ENCODE peak calls at places on chromosomes 16 and 17, in ten cellular contexts. T is esophagus squamous epithelium, B is uterus, A is transverse colon, H is spleen, E is breast epithelium, W is A549, I is Peyer's patch, C is ovary, M is IMR-90. F is an unnamed sample.

GRCh38 chr16:10668322-10669045 is 26.2 kb downstream of the TEKT5 start:
- DNase-seq in A (no peak), E (no peak), W (peak), I (no peak), M (peak), T (no peak), B (no peak), C (no peak), H (no peak), F (no peak)

GRCh38 chr16:14194706-14195105 is 123.6 kb downstream of the MRTFB start:
- DNase-seq in I (no peak), E (no peak), T (no peak), M (no peak), A (no peak), H (no peak), C (no peak), W (no peak), B (no peak), F (no peak)

GRCh38 chr16:28990375-28991040 is 5.7 kb downstream of the LAT start:
- DNase-seq in I (no peak), T (no peak), H (no peak), M (no peak), A (no peak), B (no peak), C (no peak), W (no peak), E (no peak), F (no peak)

GRCh38 chr16:49588729-49589384 is 215.3 kb downstream of the C16orf78 start:
- DNase-seq in T (no peak), I (no peak), C (peak), M (peak), H (peak), B (no peak), A (no peak), W (no peak), E (no peak), F (no peak)

GRCh38 chr16:67177743-67178699 is 5.7 kb downstream of the MATCAP1 start:
- DNase-seq in M (peak), H (peak), A (peak), I (peak), C (peak), T (no peak), W (peak), E (peak), B (peak), F (peak)

GRCh38 chr17:72474740-72475477 is 354.1 kb downstream of the SOX9 start:
- DNase-seq in T (no peak), B (no peak), E (no peak), I (peak), W (no peak), M (no peak), C (no peak), H (peak), A (peak), F (no peak)

GRCh38 chr17:35167666-35168065 is 20.0 kb downstream of the UNC45B start:
- DNase-seq in C (no peak), B (no peak), I (no peak), H (no peak), M (peak), T (no peak), W (no peak), E (no peak), A (no peak), F (no peak)

GRCh38 chr17:82604532-82604931 is 43.7 kb downstream of the WDR45B start:
- DNase-seq in M (no peak), B (no peak), C (no peak), I (no peak), H (no peak), A (no peak), W (no peak), E (no peak), T (no peak), F (no peak)

GRCh38 chr16:70476272-70477020 is 22.1 kb downstream of the FCSK start:
- DNase-seq in W (no peak), E (no peak), A (no peak), M (peak), H (no peak), T (no peak), I (no peak), B (no peak), C (no peak), F (no peak)

GRCh38 chr16:47366228-47366627 is 94.6 kb downstream of the ITFG1 start:
- DNase-seq in C (no peak), A (no peak), T (no peak), M (no peak), E (no peak), W (no peak), I (no peak), H (no peak), B (no peak), F (no peak)

GRCh38 chr16:64962786-64963185 is 159.1 kb downstream of the CDH11 start:
- DNase-seq in M (no peak), A (no peak), H (no peak), I (no peak), B (no peak), C (no peak), E (no peak), T (no peak), W (no peak), F (no peak)

GRCh38 chr16:87226926-87227650 is 90.1 kb downstream of the C16orf95 start:
- DNase-seq in M (peak), H (no peak), B (no peak), A (no peak), C (no peak), T (no peak), I (no peak), W (no peak), E (no peak), F (peak)

GRCh38 chr17:77869665-77870132 is 88.8 kb upstream of the TNRC6C start:
- DNase-seq in W (no peak), H (peak), E (no peak), T (no peak), A (peak), M (no peak), B (no peak), C (no peak), I (peak), F (no peak)

GRCh38 chr17:263773-264172 is 82.3 kb upstream of the DOC2B start:
- DNase-seq in T (no peak), M (no peak), C (peak), W (no peak), H (peak), I (peak), A (no peak), B (peak), E (peak), F (peak)

GRCh38 chr17:56593741-56594527 is 435 bp downstream of the NOG start:
- DNase-seq in T (no peak), I (peak), B (peak), W (peak), A (peak), C (peak), M (peak), H (peak), E (peak), F (peak)
- H3K4me3 ChIP-seq in T (peak), I (peak), B (peak), W (peak), A (peak), C (peak), M (peak), H (peak), E (peak), F (peak)

GRCh38 chr16:55257971-55258613 is 65.9 kb upstream of the IRX6 start:
- DNase-seq in B (no peak), T (no peak), W (no peak), C (no peak), I (peak), A (peak), H (peak), E (peak), M (peak), F (peak)
- TF ChIP-seq CTCF in B (no peak), T (peak), W (peak), C (no peak), I (peak), A (peak), H (peak), E (peak), M (peak), F (peak)

GRCh38 chr17:8189711-8190477 is at the start of gene BORCS6:
- DNase-seq in A (peak), B (peak), H (peak), W (peak), T (peak), C (peak), M (peak), I (peak), E (peak), F (peak)
- TF ChIP-seq POLR2A in A (peak), B (peak), H (peak), W (peak), T (peak), C (peak), M (peak), I (peak), E (peak), F (peak)

GRCh38 chr16:51149721-51150158 is 1.3 kb downstream of the SALL1 start:
- DNase-seq in A (no peak), C (no peak), I (no peak), B (no peak), M (no peak), T (no peak), E (no peak), H (no peak), W (no peak), F (no peak)
- H3K4me3 ChIP-seq in A (peak), C (peak), I (peak), B (peak), M (peak), T (peak), E (peak), H (no peak), W (no peak), F (peak)

DNA sequence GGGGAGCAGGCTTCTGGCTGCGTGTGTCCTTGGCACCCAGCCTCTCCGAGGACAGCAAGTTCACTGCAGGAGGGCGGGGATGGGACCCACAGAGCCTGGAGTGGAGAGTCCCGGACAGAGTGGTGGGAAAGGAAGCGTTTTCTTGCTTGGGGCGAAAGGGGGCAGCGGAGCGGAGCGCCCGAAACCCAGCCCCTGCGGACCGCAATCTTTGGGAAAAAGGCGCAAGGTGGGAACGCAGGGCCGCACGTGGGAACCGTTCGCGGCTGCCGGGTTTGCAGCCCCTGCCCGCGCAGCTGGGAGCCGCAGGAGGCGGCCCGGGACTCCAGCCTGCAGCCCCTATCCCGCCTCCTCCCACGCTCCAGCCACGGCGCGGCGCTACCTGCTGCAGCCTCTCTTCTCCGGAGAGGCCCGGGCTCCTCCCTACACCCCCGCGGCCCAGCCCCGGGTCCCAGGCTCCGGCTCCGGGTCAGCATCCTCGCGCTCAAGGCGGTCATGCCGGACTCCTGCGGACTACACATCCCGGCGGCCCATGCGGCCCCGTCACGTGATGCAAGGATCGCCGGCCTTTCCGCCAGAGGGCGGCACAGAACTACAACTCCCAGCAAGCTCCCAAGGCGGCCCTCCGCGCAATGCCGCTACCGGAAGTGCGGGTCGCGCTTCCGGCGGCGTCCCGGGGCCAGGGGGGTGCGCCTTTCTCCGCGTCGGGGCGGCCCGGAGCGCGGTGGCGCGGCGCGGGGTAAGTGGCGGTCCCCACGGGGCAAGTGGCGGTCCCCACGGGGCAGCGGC is at the start of the genes NTHL1 and TSC2:
- DNase-seq in W (peak), M (peak), B (peak), T (peak), A (peak), I (peak), C (peak), E (peak), H (peak), F (peak)
- TF ChIP-seq CTCF in W (peak), M (peak), B (peak), T (peak), A (peak), I (peak), C (peak), E (peak), H (peak), F (peak)

DNA sequence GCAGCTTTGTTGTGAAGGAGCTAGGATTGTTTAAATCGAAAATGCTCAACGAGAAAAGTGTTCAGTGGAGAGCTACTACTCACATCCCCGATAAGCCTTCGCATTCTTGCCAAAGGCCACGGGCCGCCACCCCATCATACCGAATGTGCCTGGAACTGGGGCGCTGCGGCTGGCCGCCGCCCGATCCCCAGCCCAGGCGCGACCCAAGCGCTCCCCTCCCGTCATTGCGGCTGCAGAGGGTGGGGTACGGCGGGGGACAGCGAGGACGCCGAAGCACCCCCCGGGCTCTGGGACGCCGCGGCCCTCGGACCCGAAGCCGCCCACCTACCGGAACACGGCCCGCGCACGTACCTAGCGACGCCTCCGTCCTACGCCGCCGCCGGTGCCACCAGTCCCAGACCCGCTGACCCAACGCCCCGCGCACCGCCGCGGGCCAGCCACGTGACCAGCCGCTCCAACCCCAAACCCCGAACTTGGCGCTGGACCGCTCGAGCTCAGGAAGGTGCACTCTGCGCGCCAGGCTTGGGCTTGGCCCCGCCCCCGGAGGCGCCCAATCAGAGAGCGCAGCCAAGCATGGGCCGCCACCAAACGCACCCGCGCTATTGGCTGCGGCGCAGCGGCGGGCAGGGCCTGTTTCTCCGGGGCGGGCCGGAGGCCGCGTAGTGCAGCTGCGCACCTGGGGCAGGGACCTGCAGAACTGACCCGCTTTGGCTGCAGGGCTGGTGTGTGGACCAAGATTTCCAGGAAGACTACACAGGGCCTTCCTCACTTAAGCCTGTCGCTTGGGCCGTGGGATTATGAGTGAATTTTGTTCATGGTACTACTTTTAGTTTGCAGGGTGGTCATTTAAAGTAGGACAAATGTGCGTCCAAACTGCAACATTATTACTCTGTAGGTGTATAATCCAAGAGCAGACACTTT is at the start of gene SHMT1:
- DNase-seq in C (peak), B (peak), I (peak), T (peak), E (peak), M (peak), W (peak), H (peak), A (peak), F (peak)
- TF ChIP-seq POLR2A in C (no peak), B (no peak), I (peak), T (peak), E (no peak), M (no peak), W (peak), H (peak), A (peak), F (no peak)

GRCh38 chr17:48633266-48633816 is 7.2 kb upstream of the HOXB9 start:
- DNase-seq in H (no peak), C (no peak), W (no peak), M (no peak), B (no peak), T (no peak), A (no peak), E (no peak), I (peak), F (no peak)

GRCh38 chr17:48630925-48631692 is 5.0 kb upstream of the HOXB9 start:
- DNase-seq in W (no peak), A (peak), T (no peak), B (no peak), I (peak), C (no peak), M (no peak), H (no peak), E (no peak), F (no peak)

GRCh38 chr17:48632579-48633265 is 6.6 kb upstream of the HOXB9 start:
- DNase-seq in E (no peak), B (no peak), A (no peak), W (no peak), I (peak), T (no peak), H (no peak), M (no peak), C (no peak), F (no peak)

GRCh38 chr17:48630009-48630924 is 4.1 kb upstream of the HOXB9 start:
- DNase-seq in E (no peak), W (no peak), I (no peak), A (no peak), H (no peak), M (no peak), C (no peak), T (no peak), B (no peak), F (no peak)

DNA sequence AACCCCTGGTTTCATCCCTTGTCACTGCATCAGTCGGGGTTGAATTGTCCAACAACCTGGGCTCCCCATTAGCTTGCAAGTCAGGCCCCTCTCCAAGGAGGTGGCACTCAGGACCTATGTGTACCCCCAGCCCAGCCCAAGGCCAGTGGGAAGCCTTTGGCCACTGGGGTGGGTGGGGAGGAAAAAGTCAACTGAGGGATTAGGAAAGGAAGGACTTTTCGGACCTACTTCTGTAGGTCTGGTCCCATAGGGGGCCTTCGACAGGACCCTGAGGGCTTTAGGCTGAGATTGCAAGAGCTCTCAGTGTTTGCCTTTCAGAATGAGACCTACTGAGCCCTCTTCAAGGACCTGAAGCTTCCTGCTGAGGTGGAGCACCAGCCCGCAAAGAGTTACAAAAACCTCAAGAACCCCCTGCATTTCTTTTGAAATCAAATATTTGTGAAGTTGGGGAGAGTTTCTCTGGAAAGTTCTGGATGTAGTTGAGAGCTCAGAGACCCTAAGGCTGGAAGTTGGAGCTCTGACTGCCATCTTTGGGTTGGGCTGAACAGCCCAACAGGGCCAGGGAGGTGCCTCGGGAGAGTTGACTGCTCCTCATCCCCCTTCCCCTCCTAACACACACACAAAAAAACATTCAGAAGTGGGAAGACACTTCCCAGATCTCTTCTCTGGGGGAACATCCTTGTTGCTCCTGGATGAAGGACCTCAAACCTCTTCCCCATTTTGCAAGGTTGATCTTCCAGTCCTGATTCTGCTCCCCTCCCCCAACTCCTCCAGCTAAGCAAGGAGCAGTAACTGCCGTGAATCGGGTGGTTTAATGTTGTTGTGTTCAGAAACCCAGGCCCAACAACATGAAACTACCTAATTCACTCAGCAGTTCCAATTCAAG is 5.8 kb upstream of the HOXB9 start:
- DNase-seq in I (peak), B (no peak), E (no peak), W (no peak), T (no peak), A (no peak), M (no peak), H (no peak), C (no peak), F (no peak)
- H3K4me3 ChIP-seq in I (peak), B (no peak), E (no peak), W (no peak), T (no peak), A (peak), M (no peak), H (no peak), C (no peak), F (no peak)

GRCh38 chr17:65307366-65308316 is 170.5 kb downstream of the RGS9 start:
- DNase-seq in A (no peak), M (no peak), H (no peak), B (no peak), E (no peak), I (no peak), T (no peak), W (no peak), C (no peak), F (no peak)
- TF ChIP-seq CTCF in A (no peak), M (no peak), H (no peak), B (no peak), E (no peak), I (no peak), T (no peak), W (no peak), C (no peak), F (no peak)

DNA sequence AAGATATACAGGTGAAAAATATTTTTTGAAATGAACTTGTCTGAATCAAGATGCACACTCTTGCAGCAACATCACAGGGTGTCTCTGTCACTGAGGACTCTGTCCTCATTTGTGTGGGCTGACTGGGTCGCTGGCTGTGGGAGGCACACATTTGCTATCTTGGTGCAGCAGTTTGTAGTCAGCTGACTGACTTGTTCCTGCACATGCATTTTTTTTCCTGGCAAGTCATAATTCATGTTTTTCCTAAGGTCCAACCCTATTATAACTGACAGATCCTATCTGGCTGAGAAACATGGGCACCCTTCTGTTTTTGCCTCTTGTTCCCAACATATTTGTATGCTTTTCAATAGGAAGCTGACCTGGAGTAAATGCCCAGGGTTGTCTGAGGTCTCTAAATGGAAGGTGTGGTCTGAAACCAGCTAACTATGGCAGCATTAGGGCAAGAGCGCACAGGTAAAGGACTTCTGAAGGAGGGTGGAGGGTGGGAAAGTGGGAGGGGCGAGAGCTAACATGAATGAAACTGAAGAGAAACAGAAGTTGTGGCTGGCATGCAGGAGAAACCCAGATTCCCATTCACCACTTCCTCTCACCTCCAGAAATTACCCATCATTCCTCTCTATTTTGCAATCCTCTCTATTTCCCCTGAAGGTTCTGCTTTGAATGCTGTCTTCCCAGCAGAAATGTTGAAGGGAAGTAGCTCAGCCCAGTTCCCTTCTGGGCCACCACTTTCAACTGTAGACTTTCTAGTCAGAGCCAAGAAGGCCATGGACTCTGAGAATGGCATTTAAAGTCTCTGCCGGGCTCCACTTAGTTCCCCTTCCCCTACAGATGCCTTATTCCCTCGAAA is 166.1 kb downstream of the PRKCA start:
- DNase-seq in W (no peak), H (no peak), M (peak), E (no peak), I (no peak), C (no peak), A (no peak), T (no peak), B (no peak), F (peak)
- TF ChIP-seq POLR2A in W (no peak), H (no peak), M (no peak), E (no peak), I (no peak), C (no peak), A (no peak), T (no peak), B (no peak), F (no peak)